ENCODE peak calls at places on chromosomes 3 and 15, in seven cellular contexts. T, P, C, Z, F, J and W are unnamed samples.

GRCh38 chr3:158539414-158540014 is 31.5 kb upstream of the MLF1 start:
- DNase-seq in T (peak), P (no peak), C (peak), Z (peak), F (peak), J (no peak), W (peak)

GRCh38 chr15:53213336-53213735 is 423.2 kb upstream of the ONECUT1 start:
- DNase-seq in T (no peak), P (no peak), C (no peak), Z (no peak), F (no peak), J (no peak), W (no peak)

GRCh38 chr3:149702691-149703426 is 45.0 kb upstream of the WWTR1 start:
- DNase-seq in T (no peak), P (no peak), C (no peak), Z (no peak), F (no peak), J (no peak), W (no peak)

GRCh38 chr15:29322407-29322806 is 52.8 kb upstream of the NSMCE3 start:
- DNase-seq in T (no peak), P (no peak), C (no peak), Z (no peak), F (no peak), J (no peak), W (no peak)

GRCh38 chr3:129112308-129113052 is 9.1 kb downstream of the RAB43 start:
- DNase-seq in T (no peak), P (no peak), C (peak), Z (no peak), F (no peak), J (no peak), W (no peak)

GRCh38 chr15:79370716-79371115 is 59.8 kb downstream of the TMED3 start:
- DNase-seq in T (no peak), P (no peak), C (no peak), Z (no peak), F (no peak), J (no peak), W (no peak)

GRCh38 chr3:134485075-134485536 is 679 bp downstream of the ANAPC13 start:
- DNase-seq in T (no peak), P (no peak), C (peak), Z (peak), F (no peak), J (no peak), W (peak)

GRCh38 chr3:101155828-101156227 is 162.6 kb upstream of the ABI3BP start:
- DNase-seq in T (no peak), P (no peak), C (no peak), Z (no peak), F (no peak), J (no peak), W (no peak)

GRCh38 chr15:49471733-49472132 is 48.7 kb downstream of the FGF7 start:
- DNase-seq in T (no peak), P (no peak), C (no peak), Z (no peak), F (no peak), J (peak), W (no peak)

GRCh38 chr3:48296699-48297098 is 36.8 kb downstream of the SPINK8 start:
- DNase-seq in T (no peak), P (no peak), C (no peak), Z (no peak), F (no peak), J (no peak), W (no peak)

GRCh38 chr3:127628788-127629456 is at the start of gene PODXL2:
- DNase-seq in T (peak), P (peak), C (peak), Z (peak), F (peak), J (no peak), W (peak)

GRCh38 chr3:128238100-128238459 is 84.8 kb downstream of the EEFSEC start:
- DNase-seq in T (no peak), P (peak), C (no peak), Z (no peak), F (no peak), J (no peak), W (peak)

GRCh38 chr3:36988336-36988735 is 4.6 kb downstream of the EPM2AIP1 start:
- DNase-seq in T (no peak), P (no peak), C (no peak), Z (no peak), F (no peak), J (no peak), W (no peak)

GRCh38 chr15:74387988-74388955 is 20.8 kb upstream of the CYP11A1 start:
- DNase-seq in T (no peak), P (no peak), C (peak), Z (no peak), F (no peak), J (no peak), W (no peak)

GRCh38 chr3:17937081-17937480 is 194.7 kb upstream of the TBC1D5 start:
- DNase-seq in T (no peak), P (no peak), C (no peak), Z (no peak), F (no peak), J (no peak), W (no peak)

GRCh38 chr15:50107591-50108408 is 11.2 kb downstream of the ATP8B4 start:
- DNase-seq in T (no peak), P (no peak), C (no peak), Z (no peak), F (no peak), J (peak), W (no peak)

GRCh38 chr3:71119171-71119570 is 464.4 kb downstream of the FOXP1 start:
- DNase-seq in T (no peak), P (no peak), C (no peak), Z (no peak), F (no peak), J (no peak), W (no peak)

GRCh38 chr3:182683335-182684257 is 109.7 kb upstream of the ATP11B start:
- DNase-seq in T (peak), P (peak), C (peak), Z (peak), F (peak), J (peak), W (peak)

GRCh38 chr3:41202834-41203345 is 3.6 kb downstream of the CTNNB1 start:
- DNase-seq in T (no peak), P (no peak), C (peak), Z (no peak), F (no peak), J (no peak), W (peak)

GRCh38 chr15:79102595-79102994 is 12.0 kb upstream of the RASGRF1 start:
- DNase-seq in T (no peak), P (peak), C (no peak), Z (no peak), F (no peak), J (no peak), W (no peak)

GRCh38 chr3:67414740-67415139 is 239.7 kb downstream of the SUCLG2 start:
- DNase-seq in T (no peak), P (no peak), C (no peak), Z (no peak), F (no peak), J (no peak), W (no peak)

GRCh38 chr15:74889882-74890768 is at the start of gene MPI:
- DNase-seq in T (peak), P (peak), C (peak), Z (peak), F (peak), J (no peak), W (peak)

GRCh38 chr3:194204793-194205065 is 68.8 kb downstream of the HES1 start:
- DNase-seq in T (no peak), P (no peak), C (no peak), Z (no peak), F (no peak), J (no peak), W (no peak)

GRCh38 chr15:60962087-60962486 is 267.0 kb downstream of the RORA start:
- DNase-seq in T (no peak), P (no peak), C (no peak), Z (no peak), F (no peak), J (no peak), W (no peak)

GRCh38 chr3:188262913-188263683 is 109.1 kb downstream of the LPP start:
- DNase-seq in T (no peak), P (no peak), C (peak), Z (no peak), F (no peak), J (no peak), W (no peak)

GRCh38 chr3:22159004-22159695 is 408.1 kb upstream of the ZNF385D start:
- DNase-seq in T (no peak), P (no peak), C (peak), Z (no peak), F (no peak), J (no peak), W (no peak)

GRCh38 chr3:43970351-43970750 is 271.3 kb upstream of the TOPAZ1 start:
- DNase-seq in T (no peak), P (no peak), C (no peak), Z (no peak), F (no peak), J (no peak), W (no peak)

GRCh38 chr3:72274511-72275295 is 489.8 kb upstream of the PROK2 start:
- DNase-seq in T (no peak), P (no peak), C (no peak), Z (no peak), F (no peak), J (no peak), W (no peak)

GRCh38 chr3:141963301-141963700 is 86.9 kb downstream of the ATP1B3 start:
- DNase-seq in T (no peak), P (no peak), C (no peak), Z (no peak), F (no peak), J (no peak), W (no peak)

GRCh38 chr3:79140718-79141117 is 627.1 kb downstream of the ROBO1 start:
- DNase-seq in T (no peak), P (no peak), C (no peak), Z (no peak), F (no peak), J (no peak), W (no peak)

GRCh38 chr3:191761906-191762305 is 300.9 kb downstream of the PYDC2 start:
- DNase-seq in T (no peak), P (no peak), C (no peak), Z (no peak), F (no peak), J (no peak), W (no peak)

GRCh38 chr3:45322616-45323015 is 65.8 kb upstream of the LARS2 start:
- DNase-seq in T (no peak), P (no peak), C (no peak), Z (no peak), F (no peak), J (no peak), W (no peak)

GRCh38 chr3:115470254-115470653 is 153.1 kb upstream of the GAP43 start:
- DNase-seq in T (no peak), P (no peak), C (no peak), Z (no peak), F (no peak), J (no peak), W (no peak)

GRCh38 chr3:136751259-136752045 is 726 bp downstream of the STAG1 start:
- DNase-seq in T (peak), P (peak), C (peak), Z (peak), F (no peak), J (no peak), W (peak)

GRCh38 chr3:55620361-55621025 is 133.4 kb upstream of the WNT5A start:
- DNase-seq in T (no peak), P (no peak), C (no peak), Z (no peak), F (no peak), J (peak), W (no peak)

GRCh38 chr15:100284701-100285100 is 57.1 kb downstream of the ADAMTS17 start:
- DNase-seq in T (no peak), P (no peak), C (no peak), Z (no peak), F (no peak), J (no peak), W (no peak)

GRCh38 chr3:73381551-73381950 is 243.2 kb downstream of the PDZRN3 start:
- DNase-seq in T (no peak), P (no peak), C (no peak), Z (no peak), F (no peak), J (no peak), W (no peak)

GRCh38 chr15:58856090-58856489 is 77.4 kb downstream of the SLTM start:
- DNase-seq in T (no peak), P (no peak), C (no peak), Z (no peak), F (no peak), J (no peak), W (no peak)

GRCh38 chr3:98705694-98706093 is 57.4 kb upstream of the ST3GAL6 start:
- DNase-seq in T (no peak), P (no peak), C (no peak), Z (no peak), F (no peak), J (no peak), W (no peak)

DNA sequence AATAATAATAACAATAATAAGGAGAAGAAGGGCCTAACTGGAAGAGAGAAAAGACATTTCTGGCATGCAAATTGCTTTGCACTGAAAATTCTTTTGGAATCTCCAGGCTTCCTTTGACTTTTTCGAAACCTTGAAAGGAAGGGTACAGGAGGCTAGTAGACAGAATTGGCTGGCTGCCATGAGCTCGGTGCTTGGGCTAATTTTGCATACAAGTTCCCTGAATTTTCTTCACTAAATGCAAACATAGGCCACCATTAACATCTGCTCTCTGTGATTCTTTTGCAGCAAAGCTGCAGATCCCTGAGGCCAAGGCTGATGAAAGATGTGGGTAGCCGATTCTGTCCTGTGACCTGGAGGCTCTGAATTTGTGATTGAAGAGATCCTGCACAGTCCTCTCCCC is 247.9 kb upstream of the MCTP2 start:
- DNase-seq in T (no peak), P (no peak), C (no peak), Z (no peak), F (no peak), J (no peak), W (no peak)
- TF ChIP-seq YY1 in T (no peak), P (no peak), C (no peak), Z (no peak), F (no peak), J (no peak), W (no peak)

DNA sequence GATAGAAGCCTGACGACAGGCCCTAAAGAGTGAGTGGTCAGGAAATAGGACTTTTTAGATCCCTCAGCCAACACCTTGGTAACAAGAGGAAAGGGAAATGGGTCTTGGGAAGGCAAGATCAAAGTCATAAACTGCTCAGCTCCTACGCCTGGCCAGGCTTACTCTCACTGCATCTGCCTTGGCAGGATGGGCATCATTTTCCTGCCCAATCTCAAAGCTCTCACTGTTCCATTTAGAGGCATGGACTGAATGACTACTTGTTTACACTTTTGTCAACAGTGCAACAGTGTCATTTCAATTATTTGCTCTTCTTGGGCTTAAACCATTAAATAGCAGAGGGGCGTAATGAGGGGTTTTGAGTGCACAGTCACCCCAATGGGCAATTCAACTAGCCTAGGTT is 808.7 kb downstream of the GRM7 start:
- DNase-seq in T (no peak), P (no peak), C (no peak), Z (no peak), F (no peak), J (no peak), W (no peak)
- TF ChIP-seq YY1 in T (no peak), P (no peak), C (no peak), Z (no peak), F (no peak), J (no peak), W (no peak)

GRCh38 chr3:195549931-195550519 is 6.9 kb upstream of the PPP1R2 start:
- DNase-seq in T (no peak), P (no peak), C (peak), Z (no peak), F (no peak), J (peak), W (no peak)
- TF ChIP-seq YY1 in T (no peak), P (no peak), C (no peak), Z (no peak), F (no peak), J (no peak), W (no peak)

GRCh38 chr3:8458711-8459110 is 42.9 kb upstream of the LMCD1 start:
- DNase-seq in T (no peak), P (no peak), C (no peak), Z (no peak), F (no peak), J (no peak), W (no peak)
- TF ChIP-seq YY1 in T (no peak), P (no peak), C (no peak), Z (no peak), F (no peak), J (no peak), W (no peak)

DNA sequence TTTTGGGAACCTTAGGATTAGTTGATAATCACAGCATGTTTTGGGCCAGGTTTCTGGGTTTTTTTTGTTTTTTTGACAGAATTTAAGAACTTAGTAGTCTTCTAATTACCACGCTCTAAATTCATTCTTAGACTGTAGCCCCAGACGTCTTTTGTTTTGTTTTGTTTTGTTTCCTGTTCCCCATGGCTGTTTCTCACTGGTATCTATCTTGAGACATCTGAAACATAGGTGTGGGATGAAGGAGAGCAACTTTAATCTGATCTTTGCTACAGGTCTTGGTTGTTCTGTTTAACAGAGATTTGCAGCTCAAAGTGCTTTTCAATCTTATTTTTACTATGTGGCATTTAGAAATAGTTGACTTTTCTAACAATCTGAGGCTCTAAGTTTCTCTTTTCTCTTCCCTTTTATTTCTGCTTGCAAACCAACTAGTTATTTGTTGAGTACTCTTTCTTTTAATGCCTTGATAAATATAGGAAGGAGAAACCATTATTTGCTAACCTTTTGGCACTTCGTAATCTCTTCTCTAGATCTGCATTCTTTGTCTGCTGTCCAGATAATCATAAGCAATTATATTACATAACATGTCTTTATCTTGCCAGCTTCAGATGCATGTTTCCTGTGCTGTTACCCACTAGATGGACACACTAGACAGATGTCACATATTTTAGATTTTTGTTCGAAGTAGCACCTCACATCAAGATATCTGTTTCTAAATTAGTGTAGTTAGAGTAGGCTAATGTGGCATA is 40.9 kb downstream of the FBXL2 start:
- DNase-seq in T (no peak), P (no peak), C (peak), Z (no peak), F (no peak), J (no peak), W (no peak)
- TF ChIP-seq YY1 in T (no peak), P (no peak), C (no peak), Z (no peak), F (no peak), J (no peak), W (no peak)

DNA sequence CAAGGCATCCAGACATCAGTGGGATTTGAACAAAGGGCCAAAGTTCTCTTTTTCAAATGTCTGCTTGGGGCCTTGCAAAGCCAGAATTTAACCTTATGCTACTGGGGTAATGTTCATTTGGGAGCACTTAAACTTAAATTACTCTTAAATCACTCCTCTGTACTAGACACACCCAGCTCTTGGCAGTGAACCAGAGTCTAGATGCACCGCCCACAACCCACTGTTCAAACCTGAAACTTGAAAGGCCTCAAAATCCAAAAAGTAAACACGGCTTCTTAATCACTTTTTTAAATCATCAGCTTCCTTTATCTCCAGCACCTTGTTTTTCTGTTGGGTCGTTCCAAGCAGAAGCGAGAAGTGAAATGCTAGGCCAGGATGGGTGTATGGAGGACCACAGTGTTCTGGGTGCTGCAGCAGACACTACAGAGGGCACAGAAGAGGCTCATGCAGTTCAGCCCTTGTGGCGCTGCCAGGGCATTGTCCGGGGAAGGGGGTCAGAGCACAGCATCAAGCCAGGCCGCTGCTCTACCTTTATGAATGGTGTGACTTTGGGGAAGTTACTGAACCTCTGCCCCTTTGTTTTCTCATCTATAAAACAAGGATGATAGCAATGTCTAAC is 28.8 kb downstream of the MECOM start:
- DNase-seq in T (no peak), P (no peak), C (peak), Z (no peak), F (no peak), J (no peak), W (no peak)
- TF ChIP-seq YY1 in T (no peak), P (no peak), C (no peak), Z (no peak), F (no peak), J (no peak), W (no peak)